ENCODE peak calls at places on chromosomes 6 and 20, in seven cellular contexts. One of them, this sample, is unnamed.

GRCh38 chr6:41488392-41489129 is 57.6 kb upstream of the FOXP4 start:
- ATAC-seq in B cell: no peak
- ATAC-seq in pancreas: no peak
- ATAC-seq in Panc1: peak
- ATAC-seq in natural killer cell: no peak
- ATAC-seq in upper lobe of right lung: peak
- ATAC-seq in HCT116: no peak
- ATAC-seq in this sample: peak

GRCh38 chr6:44563397-44563796 is 175.9 kb downstream of the CDC5L start:
- ATAC-seq in HCT116: no peak
- ATAC-seq in pancreas: no peak
- ATAC-seq in B cell: no peak
- ATAC-seq in upper lobe of right lung: no peak
- ATAC-seq in natural killer cell: no peak
- ATAC-seq in Panc1: no peak
- ATAC-seq in this sample: peak

GRCh38 chr20:56752274-56752673 is 123.2 kb downstream of the TFAP2C start:
- ATAC-seq in B cell: no peak
- ATAC-seq in natural killer cell: no peak
- ATAC-seq in upper lobe of right lung: no peak
- ATAC-seq in HCT116: no peak
- ATAC-seq in pancreas: no peak
- ATAC-seq in Panc1: peak
- ATAC-seq in this sample: no peak

GRCh38 chr6:141307309-141307998 is 825.3 kb upstream of the GJE1 start:
- ATAC-seq in natural killer cell: peak
- ATAC-seq in Panc1: no peak
- ATAC-seq in B cell: peak
- ATAC-seq in upper lobe of right lung: no peak
- ATAC-seq in HCT116: no peak
- ATAC-seq in pancreas: no peak
- ATAC-seq in this sample: no peak

GRCh38 chr20:35636095-35636494 is 20.5 kb downstream of the SPAG4 start:
- ATAC-seq in pancreas: no peak
- ATAC-seq in B cell: no peak
- ATAC-seq in upper lobe of right lung: no peak
- ATAC-seq in HCT116: no peak
- ATAC-seq in natural killer cell: no peak
- ATAC-seq in Panc1: no peak
- ATAC-seq in this sample: no peak

GRCh38 chr20:34713194-34713943 is 9.2 kb downstream of the TP53INP2 start:
- ATAC-seq in upper lobe of right lung: no peak
- ATAC-seq in B cell: no peak
- ATAC-seq in pancreas: no peak
- ATAC-seq in natural killer cell: no peak
- ATAC-seq in Panc1: no peak
- ATAC-seq in HCT116: no peak
- ATAC-seq in this sample: no peak

GRCh38 chr20:58149412-58150091 is 78.9 kb downstream of the ANKRD60 start:
- ATAC-seq in upper lobe of right lung: no peak
- ATAC-seq in B cell: no peak
- ATAC-seq in Panc1: no peak
- ATAC-seq in natural killer cell: no peak
- ATAC-seq in HCT116: no peak
- ATAC-seq in pancreas: no peak
- ATAC-seq in this sample: no peak

GRCh38 chr20:63736893-63737689 is 627 bp downstream of the LIME1 start:
- ATAC-seq in natural killer cell: peak
- ATAC-seq in B cell: peak
- ATAC-seq in Panc1: no peak
- ATAC-seq in pancreas: no peak
- ATAC-seq in HCT116: no peak
- ATAC-seq in upper lobe of right lung: no peak
- ATAC-seq in this sample: no peak

GRCh38 chr6:14910692-14911547 is 334.9 kb upstream of the JARID2 start:
- ATAC-seq in pancreas: no peak
- ATAC-seq in natural killer cell: peak
- ATAC-seq in B cell: peak
- ATAC-seq in upper lobe of right lung: peak
- ATAC-seq in HCT116: no peak
- ATAC-seq in Panc1: no peak
- ATAC-seq in this sample: peak

GRCh38 chr6:148251286-148251685 is 91.4 kb upstream of the SASH1 start:
- ATAC-seq in natural killer cell: no peak
- ATAC-seq in HCT116: peak
- ATAC-seq in Panc1: no peak
- ATAC-seq in upper lobe of right lung: peak
- ATAC-seq in B cell: no peak
- ATAC-seq in pancreas: peak
- ATAC-seq in this sample: peak

GRCh38 chr6:13299909-13300308 is 28.4 kb downstream of the TBC1D7 start:
- ATAC-seq in upper lobe of right lung: no peak
- ATAC-seq in pancreas: no peak
- ATAC-seq in natural killer cell: no peak
- ATAC-seq in B cell: no peak
- ATAC-seq in HCT116: no peak
- ATAC-seq in Panc1: no peak
- ATAC-seq in this sample: no peak

GRCh38 chr6:11130605-11131004 is 19.1 kb upstream of the ERVFRD-1 start:
- ATAC-seq in Panc1: no peak
- ATAC-seq in B cell: no peak
- ATAC-seq in HCT116: no peak
- ATAC-seq in upper lobe of right lung: no peak
- ATAC-seq in pancreas: no peak
- ATAC-seq in natural killer cell: no peak
- ATAC-seq in this sample: no peak

GRCh38 chr20:12956303-12956702 is 52.5 kb upstream of the SPTLC3 start:
- ATAC-seq in Panc1: no peak
- ATAC-seq in B cell: no peak
- ATAC-seq in upper lobe of right lung: no peak
- ATAC-seq in pancreas: no peak
- ATAC-seq in HCT116: no peak
- ATAC-seq in natural killer cell: no peak
- ATAC-seq in this sample: no peak

GRCh38 chr20:36658300-36658699 is 12.3 kb upstream of the SLA2 start:
- ATAC-seq in upper lobe of right lung: no peak
- ATAC-seq in HCT116: no peak
- ATAC-seq in B cell: no peak
- ATAC-seq in pancreas: no peak
- ATAC-seq in natural killer cell: peak
- ATAC-seq in Panc1: no peak
- ATAC-seq in this sample: no peak

GRCh38 chr20:32473231-32474008 is 111.7 kb downstream of the NOL4L start:
- ATAC-seq in pancreas: no peak
- ATAC-seq in HCT116: no peak
- ATAC-seq in Panc1: no peak
- ATAC-seq in B cell: no peak
- ATAC-seq in natural killer cell: no peak
- ATAC-seq in upper lobe of right lung: no peak
- ATAC-seq in this sample: no peak

GRCh38 chr6:34447915-34448314 is 18.0 kb upstream of the PACSIN1 start:
- ATAC-seq in HCT116: peak
- ATAC-seq in upper lobe of right lung: peak
- ATAC-seq in natural killer cell: no peak
- ATAC-seq in B cell: no peak
- ATAC-seq in Panc1: no peak
- ATAC-seq in pancreas: no peak
- ATAC-seq in this sample: no peak

GRCh38 chr6:44923416-44923815 is 404.7 kb upstream of the RUNX2 start:
- ATAC-seq in natural killer cell: no peak
- ATAC-seq in pancreas: no peak
- ATAC-seq in HCT116: no peak
- ATAC-seq in Panc1: no peak
- ATAC-seq in upper lobe of right lung: no peak
- ATAC-seq in B cell: no peak
- ATAC-seq in this sample: no peak

GRCh38 chr20:10225439-10226080 is 6.9 kb downstream of the SNAP25 start:
- ATAC-seq in upper lobe of right lung: no peak
- ATAC-seq in HCT116: peak
- ATAC-seq in B cell: no peak
- ATAC-seq in pancreas: no peak
- ATAC-seq in Panc1: no peak
- ATAC-seq in natural killer cell: no peak
- ATAC-seq in this sample: no peak

GRCh38 chr20:46752639-46753235 is 43.3 kb downstream of the SLC2A10 start:
- ATAC-seq in HCT116: peak
- ATAC-seq in natural killer cell: peak
- ATAC-seq in upper lobe of right lung: peak
- ATAC-seq in B cell: no peak
- ATAC-seq in pancreas: no peak
- ATAC-seq in Panc1: peak
- ATAC-seq in this sample: no peak

GRCh38 chr20:31835554-31835953 is 9.8 kb downstream of the FOXS1 start:
- ATAC-seq in pancreas: no peak
- ATAC-seq in upper lobe of right lung: no peak
- ATAC-seq in B cell: no peak
- ATAC-seq in HCT116: peak
- ATAC-seq in natural killer cell: no peak
- ATAC-seq in Panc1: peak
- ATAC-seq in this sample: peak

GRCh38 chr6:167153523-167153959 is 4.2 kb downstream of the GPR31 start:
- ATAC-seq in natural killer cell: no peak
- ATAC-seq in HCT116: no peak
- ATAC-seq in pancreas: no peak
- ATAC-seq in B cell: peak
- ATAC-seq in Panc1: no peak
- ATAC-seq in upper lobe of right lung: peak
- ATAC-seq in this sample: no peak

GRCh38 chr6:3455121-3455489 is 1.7 kb downstream of the SLC22A23 start:
- ATAC-seq in upper lobe of right lung: no peak
- ATAC-seq in pancreas: no peak
- ATAC-seq in Panc1: no peak
- ATAC-seq in natural killer cell: peak
- ATAC-seq in B cell: no peak
- ATAC-seq in HCT116: no peak
- ATAC-seq in this sample: no peak

GRCh38 chr6:146551545-146551944 is 7.9 kb downstream of the RAB32 start:
- ATAC-seq in natural killer cell: no peak
- ATAC-seq in upper lobe of right lung: no peak
- ATAC-seq in B cell: no peak
- ATAC-seq in Panc1: no peak
- ATAC-seq in HCT116: no peak
- ATAC-seq in pancreas: no peak
- ATAC-seq in this sample: no peak

GRCh38 chr6:9456241-9456658 is 958.6 kb downstream of the TFAP2A start:
- ATAC-seq in HCT116: no peak
- ATAC-seq in Panc1: peak
- ATAC-seq in upper lobe of right lung: no peak
- ATAC-seq in natural killer cell: no peak
- ATAC-seq in B cell: no peak
- ATAC-seq in pancreas: no peak
- ATAC-seq in this sample: no peak

GRCh38 chr6:156595481-156595880 is 181.7 kb upstream of the ARID1B start:
- ATAC-seq in Panc1: no peak
- ATAC-seq in upper lobe of right lung: no peak
- ATAC-seq in B cell: no peak
- ATAC-seq in natural killer cell: no peak
- ATAC-seq in pancreas: no peak
- ATAC-seq in HCT116: no peak
- ATAC-seq in this sample: no peak

GRCh38 chr6:13247627-13248026 is 80.7 kb downstream of the TBC1D7 start:
- ATAC-seq in B cell: no peak
- ATAC-seq in pancreas: no peak
- ATAC-seq in natural killer cell: no peak
- ATAC-seq in HCT116: no peak
- ATAC-seq in Panc1: no peak
- ATAC-seq in upper lobe of right lung: no peak
- ATAC-seq in this sample: no peak

GRCh38 chr20:50037123-50037522 is 54.3 kb downstream of the SNAI1 start:
- ATAC-seq in Panc1: no peak
- ATAC-seq in natural killer cell: no peak
- ATAC-seq in B cell: no peak
- ATAC-seq in pancreas: no peak
- ATAC-seq in HCT116: no peak
- ATAC-seq in upper lobe of right lung: no peak
- ATAC-seq in this sample: no peak

GRCh38 chr6:114090626-114091025 is 119.7 kb upstream of the HDAC2 start:
- ATAC-seq in Panc1: no peak
- ATAC-seq in B cell: no peak
- ATAC-seq in upper lobe of right lung: no peak
- ATAC-seq in HCT116: no peak
- ATAC-seq in pancreas: no peak
- ATAC-seq in natural killer cell: no peak
- ATAC-seq in this sample: no peak
- TF ChIP-seq CTCF in Panc1: no peak
- TF ChIP-seq CTCF in B cell: no peak
- TF ChIP-seq CTCF in upper lobe of right lung: no peak
- TF ChIP-seq CTCF in HCT116: no peak
- TF ChIP-seq CTCF in pancreas: no peak
- TF ChIP-seq CTCF in natural killer cell: no peak
- TF ChIP-seq CTCF in this sample: no peak

GRCh38 chr6:168201383-168201782 is 118.2 kb downstream of the DACT2 start:
- ATAC-seq in HCT116: peak
- ATAC-seq in upper lobe of right lung: no peak
- ATAC-seq in Panc1: peak
- ATAC-seq in B cell: no peak
- ATAC-seq in pancreas: no peak
- ATAC-seq in natural killer cell: no peak
- ATAC-seq in this sample: no peak
- TF ChIP-seq CTCF in HCT116: no peak
- TF ChIP-seq CTCF in upper lobe of right lung: peak
- TF ChIP-seq CTCF in Panc1: peak
- TF ChIP-seq CTCF in B cell: no peak
- TF ChIP-seq CTCF in pancreas: peak
- TF ChIP-seq CTCF in natural killer cell: no peak
- TF ChIP-seq CTCF in this sample: no peak

DNA sequence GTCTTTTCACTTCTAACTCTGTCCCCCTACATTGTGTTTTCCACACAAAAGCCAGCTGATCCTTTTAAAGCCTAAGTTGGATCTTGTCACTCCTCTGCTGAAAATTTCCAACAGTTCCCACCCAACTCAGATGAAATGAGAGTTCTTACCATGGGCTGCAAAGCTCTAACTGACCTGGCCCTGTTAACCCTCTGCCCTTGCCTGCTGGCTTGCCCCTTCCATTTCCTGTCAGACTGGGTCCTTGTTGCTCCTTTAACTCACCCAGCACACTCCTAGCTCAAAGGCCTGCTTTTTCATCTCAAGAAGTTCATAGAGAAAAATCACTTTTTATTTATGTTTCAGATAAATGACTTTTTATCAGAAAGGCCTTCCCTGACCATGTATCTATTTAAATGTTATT is 66.5 kb upstream of the HEY2 start:
- ATAC-seq in HCT116: no peak
- ATAC-seq in Panc1: no peak
- ATAC-seq in B cell: no peak
- ATAC-seq in upper lobe of right lung: no peak
- ATAC-seq in natural killer cell: no peak
- ATAC-seq in pancreas: no peak
- ATAC-seq in this sample: no peak
- TF ChIP-seq CTCF in HCT116: no peak
- TF ChIP-seq CTCF in Panc1: no peak
- TF ChIP-seq CTCF in B cell: no peak
- TF ChIP-seq CTCF in upper lobe of right lung: no peak
- TF ChIP-seq CTCF in natural killer cell: no peak
- TF ChIP-seq CTCF in pancreas: no peak
- TF ChIP-seq CTCF in this sample: no peak

DNA sequence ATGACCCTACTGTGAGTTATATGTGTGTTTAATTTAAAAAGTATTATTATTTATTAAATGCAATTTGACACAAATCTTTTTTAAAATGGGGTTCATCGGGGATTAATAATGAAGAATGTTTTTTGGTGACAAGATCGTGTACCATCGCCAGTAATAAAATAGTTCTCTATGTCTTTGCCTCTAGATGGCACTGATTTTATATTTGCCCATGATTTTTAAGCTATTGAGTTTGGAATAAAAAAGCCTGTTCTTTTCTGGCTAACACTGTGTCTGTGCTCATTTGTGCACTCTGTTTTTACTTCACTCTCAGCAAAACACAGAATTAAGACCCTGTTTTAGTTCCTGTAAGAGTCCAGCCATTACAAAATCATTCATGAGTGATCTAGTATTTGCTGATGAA is 127.0 kb downstream of the FARS2 start:
- ATAC-seq in natural killer cell: no peak
- ATAC-seq in upper lobe of right lung: no peak
- ATAC-seq in Panc1: no peak
- ATAC-seq in pancreas: no peak
- ATAC-seq in HCT116: no peak
- ATAC-seq in B cell: no peak
- ATAC-seq in this sample: no peak
- TF ChIP-seq CTCF in natural killer cell: no peak
- TF ChIP-seq CTCF in upper lobe of right lung: no peak
- TF ChIP-seq CTCF in Panc1: no peak
- TF ChIP-seq CTCF in pancreas: no peak
- TF ChIP-seq CTCF in HCT116: no peak
- TF ChIP-seq CTCF in B cell: no peak
- TF ChIP-seq CTCF in this sample: no peak